ENCODE peak calls at places on chromosome 18, in nine cellular contexts. P is EH; O is GM04504; W is T-helper 2 cell; Y is HCT116; G is T-helper 17 cell; F is AG09309; Z is activated T-helper 1 cell treated with anti-CD3 and anti-CD28 coated beads, Interleukin-12 subunit alpha, Interleukin-12 subunit beta, Interleukin-2, Interleukin-4 antibody, amounts not matched to agents 30 ng/mL and 10 ng/mL and 1 ng/mL, durations not matched to agents 14 hours and 24 hours and 36 hours; H is SW480. J is an unnamed sample.

GRCh38 chr18:48656582-48656981 is 117.8 kb downstream of the CTIF start:
- DNase-seq in W (no peak), P (peak), Z (no peak), O (no peak), H (no peak), Y (no peak), F (no peak), G (no peak), J (no peak)

GRCh38 chr18:58491113-58491696 is 137.7 kb downstream of the ALPK2 start:
- DNase-seq in H (no peak), P (no peak), G (no peak), Y (no peak), Z (no peak), F (no peak), O (no peak), W (no peak), J (no peak)

GRCh38 chr18:63905361-63905760 is 2.4 kb upstream of the SERPINB10 start:
- DNase-seq in G (no peak), H (no peak), W (no peak), O (no peak), Y (no peak), F (no peak), Z (no peak), P (no peak), J (no peak)

GRCh38 chr18:33849731-33850130 is 271.7 kb downstream of the ASXL3 start:
- DNase-seq in G (no peak), O (no peak), W (no peak), H (no peak), Y (no peak), P (no peak), Z (no peak), F (no peak), J (no peak)

GRCh38 chr18:63078471-63078870 is 241.1 kb downstream of the BCL2 start:
- DNase-seq in G (no peak), Y (no peak), H (no peak), Z (no peak), F (no peak), O (no peak), P (no peak), W (no peak), J (no peak)

GRCh38 chr18:69216390-69216789 is 184.3 kb upstream of the DOK6 start:
- DNase-seq in Z (no peak), G (no peak), O (no peak), P (no peak), Y (no peak), H (no peak), W (no peak), F (no peak), J (no peak)

GRCh38 chr18:5463390-5463789 is 80.4 kb downstream of the EPB41L3 start:
- DNase-seq in O (peak), Z (no peak), W (no peak), G (no peak), Y (no peak), H (no peak), F (peak), P (peak), J (no peak)

GRCh38 chr18:21257383-21257782 is 15.4 kb downstream of the GREB1L start:
- DNase-seq in H (peak), Z (no peak), G (no peak), O (no peak), P (peak), W (no peak), F (no peak), Y (no peak), J (no peak)